ENCODE peak calls at places on chromosomes 7 and 10, in six cellular contexts. O, N, B, Y, F and L are unnamed samples.

GRCh38 chr10:131843881-131844284 is 56.9 kb upstream of the PPP2R2D start:
- DNase-seq in O (no peak), N (no peak), B (no peak), Y (no peak), F (no peak), L (no peak)

GRCh38 chr10:121662945-121663917 is 65.0 kb upstream of the FGFR2 start:
- DNase-seq in O (peak), N (no peak), B (peak), Y (no peak), F (no peak), L (no peak)

GRCh38 chr7:28784166-28784870 is 173.8 kb downstream of the TRIL start:
- DNase-seq in O (no peak), N (no peak), B (no peak), Y (no peak), F (no peak), L (no peak)

GRCh38 chr7:159098795-159099194 is 45.9 kb downstream of the VIPR2 start:
- DNase-seq in O (no peak), N (no peak), B (peak), Y (no peak), F (peak), L (peak)

GRCh38 chr7:76372984-76373833 is 14.4 kb upstream of the YWHAG start:
- DNase-seq in O (peak), N (no peak), B (no peak), Y (no peak), F (no peak), L (no peak)

GRCh38 chr7:65907501-65908198 is 34.8 kb downstream of the VKORC1L1 start:
- DNase-seq in O (no peak), N (no peak), B (no peak), Y (no peak), F (no peak), L (no peak)

GRCh38 chr7:25308898-25309521 is 80.7 kb upstream of the NPVF start:
- DNase-seq in O (no peak), N (no peak), B (no peak), Y (no peak), F (no peak), L (no peak)

GRCh38 chr10:32373496-32373895 is 26.5 kb upstream of the EPC1 start:
- DNase-seq in O (no peak), N (no peak), B (no peak), Y (no peak), F (no peak), L (no peak)

GRCh38 chr7:71739520-71740195 is 607.7 kb downstream of the GALNT17 start:
- DNase-seq in O (no peak), N (no peak), B (no peak), Y (no peak), F (no peak), L (no peak)

GRCh38 chr10:130509881-130510689 is 373.9 kb downstream of the GLRX3 start:
- DNase-seq in O (no peak), N (no peak), B (no peak), Y (no peak), F (no peak), L (no peak)

GRCh38 chr7:39510738-39511372 is 55.3 kb upstream of the YAE1 start:
- DNase-seq in O (no peak), N (no peak), B (no peak), Y (no peak), F (no peak), L (no peak)

GRCh38 chr7:17444673-17445072 is 146.2 kb downstream of the AHR start:
- DNase-seq in O (peak), N (no peak), B (no peak), Y (no peak), F (no peak), L (no peak)

GRCh38 chr10:132477398-132478340 is 59.9 kb upstream of the INPP5A start:
- DNase-seq in O (no peak), N (no peak), B (peak), Y (no peak), F (no peak), L (no peak)

GRCh38 chr10:108783897-108784296 is 1139.4 kb downstream of the XPNPEP1 start:
- DNase-seq in O (peak), N (no peak), B (no peak), Y (peak), F (no peak), L (peak)

GRCh38 chr10:28378986-28379585 is 76.2 kb upstream of the MPP7 start:
- DNase-seq in O (no peak), N (no peak), B (no peak), Y (no peak), F (no peak), L (no peak)

GRCh38 chr10:120253131-120253530 is 203.9 kb upstream of the PLPP4 start:
- DNase-seq in O (no peak), N (no peak), B (no peak), Y (no peak), F (no peak), L (no peak)

GRCh38 chr7:69858471-69858870 is 260.2 kb downstream of the AUTS2 start:
- DNase-seq in O (no peak), N (no peak), B (no peak), Y (no peak), F (no peak), L (no peak)

GRCh38 chr7:134718211-134718875 is 61.1 kb upstream of the CALD1 start:
- DNase-seq in O (no peak), N (no peak), B (no peak), Y (no peak), F (no peak), L (no peak)

GRCh38 chr10:90138844-90139243 is 437.5 kb downstream of the KIF20B start:
- DNase-seq in O (no peak), N (no peak), B (no peak), Y (no peak), F (no peak), L (no peak)

GRCh38 chr7:2005746-2006145 is 227.0 kb downstream of the MAD1L1 start:
- DNase-seq in O (no peak), N (no peak), B (peak), Y (no peak), F (peak), L (no peak)

GRCh38 chr7:126213876-126214275 is 1038.9 kb downstream of the GRM8 start:
- DNase-seq in O (no peak), N (no peak), B (no peak), Y (no peak), F (no peak), L (no peak)

GRCh38 chr10:83012866-83013265 is 1126.4 kb upstream of the GHITM start:
- DNase-seq in O (no peak), N (no peak), B (no peak), Y (no peak), F (no peak), L (no peak)

GRCh38 chr7:128755816-128756476 is 16.8 kb downstream of the CALU start:
- DNase-seq in O (no peak), N (no peak), B (no peak), Y (no peak), F (no peak), L (no peak)

GRCh38 chr7:12637819-12638592 is 49.4 kb upstream of the ARL4A start:
- DNase-seq in O (no peak), N (no peak), B (no peak), Y (no peak), F (no peak), L (no peak)

GRCh38 chr10:97072851-97073665 is 112.7 kb downstream of the SLIT1 start:
- DNase-seq in O (peak), N (peak), B (peak), Y (peak), F (peak), L (peak)

GRCh38 chr7:67896721-67897120 is 900.1 kb downstream of the TYW1 start:
- DNase-seq in O (no peak), N (no peak), B (no peak), Y (no peak), F (no peak), L (no peak)

GRCh38 chr7:115941703-115942268 is 88.8 kb downstream of the TFEC start:
- DNase-seq in O (no peak), N (no peak), B (no peak), Y (no peak), F (no peak), L (no peak)

GRCh38 chr10:44959243-44960097 is at the start of gene RASSF4:
- DNase-seq in O (peak), N (peak), B (peak), Y (peak), F (peak), L (peak)
- TF ChIP-seq POLR2A in O (peak), N (peak), B (peak), Y (peak), F (peak), L (peak)

GRCh38 chr10:127906548-127907377 is at the start of gene PTPRE:
- DNase-seq in O (peak), N (peak), B (peak), Y (peak), F (peak), L (peak)
- TF ChIP-seq POLR2A in O (no peak), N (peak), B (peak), Y (no peak), F (no peak), L (peak)

GRCh38 chr10:75231672-75232581 is 3.8 kb downstream of the COMTD1 start:
- DNase-seq in O (no peak), N (no peak), B (no peak), Y (no peak), F (no peak), L (no peak)
- TF ChIP-seq POLR2A in O (no peak), N (no peak), B (no peak), Y (peak), F (no peak), L (no peak)

GRCh38 chr10:129466703-129467345 is at the start of gene MGMT:
- DNase-seq in O (peak), N (peak), B (peak), Y (peak), F (peak), L (peak)
- TF ChIP-seq POLR2A in O (peak), N (peak), B (peak), Y (peak), F (peak), L (peak)

GRCh38 chr7:100432621-100433275 is 3.1 kb downstream of the MEPCE start:
- DNase-seq in O (no peak), N (no peak), B (no peak), Y (no peak), F (no peak), L (no peak)
- TF ChIP-seq POLR2A in O (no peak), N (no peak), B (no peak), Y (no peak), F (no peak), L (no peak)

DNA sequence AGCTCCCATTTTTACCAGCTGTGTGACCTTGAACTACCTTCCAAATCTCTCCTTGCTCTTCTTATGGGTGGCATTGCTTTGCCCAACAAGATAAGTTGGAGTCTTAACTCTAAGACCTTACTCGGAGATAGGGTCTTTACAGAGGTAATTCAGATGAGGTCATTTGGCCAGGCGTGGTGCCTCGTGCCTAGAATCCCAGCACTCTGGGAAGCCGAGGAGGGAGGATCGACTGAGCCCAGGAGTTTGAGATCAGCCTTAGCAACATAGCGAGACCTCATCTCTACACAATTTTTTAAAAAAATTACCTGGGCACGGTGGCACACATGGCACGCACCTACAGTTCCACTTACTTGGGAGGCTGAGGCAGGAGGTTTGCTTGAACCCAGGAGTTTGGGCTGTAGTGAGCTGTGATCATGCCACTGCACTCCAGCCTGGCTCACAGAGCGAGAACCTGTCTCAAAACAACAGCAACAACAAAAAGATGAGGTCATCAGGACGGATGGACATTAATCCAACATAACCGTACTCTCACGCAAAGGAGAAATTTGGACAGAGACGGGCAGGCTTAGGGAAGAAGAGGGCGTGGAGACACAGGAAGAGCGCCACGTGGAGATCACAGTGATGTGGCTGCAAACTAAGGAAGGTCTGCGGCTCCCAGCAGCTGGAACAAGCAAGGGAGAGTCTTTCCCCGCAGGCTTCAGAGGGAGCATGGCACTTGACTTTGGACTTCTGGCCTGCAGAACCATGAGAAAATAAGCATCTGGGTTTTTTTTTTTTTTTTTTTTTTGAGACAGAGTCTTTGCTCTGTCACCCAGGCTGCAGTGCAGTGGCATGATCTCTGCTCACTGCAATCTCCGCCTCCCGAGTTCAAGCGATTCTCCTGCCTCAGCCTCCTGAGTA is 122.3 kb upstream of the CARD11 start:
- DNase-seq in O (no peak), N (no peak), B (no peak), Y (no peak), F (no peak), L (no peak)
- TF ChIP-seq POLR2A in O (no peak), N (no peak), B (no peak), Y (no peak), F (no peak), L (no peak)

GRCh38 chr7:107743567-107744344 is at the start of gene CBLL1:
- DNase-seq in O (peak), N (peak), B (peak), Y (peak), F (peak), L (peak)
- TF ChIP-seq POLR2A in O (peak), N (peak), B (peak), Y (peak), F (peak), L (peak)

GRCh38 chr10:68599754-68600040 is 39.6 kb downstream of the TET1 start:
- DNase-seq in O (no peak), N (no peak), B (no peak), Y (no peak), F (no peak), L (no peak)

GRCh38 chr10:68602434-68602833 is 42.3 kb downstream of the TET1 start:
- DNase-seq in O (no peak), N (no peak), B (no peak), Y (no peak), F (no peak), L (no peak)

GRCh38 chr10:68598978-68599753 is 39.0 kb downstream of the TET1 start:
- DNase-seq in O (no peak), N (no peak), B (peak), Y (no peak), F (peak), L (no peak)

GRCh38 chr10:68601490-68602265 is 41.5 kb downstream of the TET1 start:
- DNase-seq in O (no peak), N (no peak), B (no peak), Y (no peak), F (no peak), L (no peak)

GRCh38 chr10:68600041-68600778 is 40.1 kb downstream of the TET1 start:
- DNase-seq in O (peak), N (peak), B (peak), Y (peak), F (peak), L (peak)
- TF ChIP-seq POLR2A in O (peak), N (peak), B (no peak), Y (peak), F (no peak), L (no peak)

GRCh38 chr7:93115796-93116195 is 2.0 kb downstream of the SAMD9 start:
- DNase-seq in O (peak), N (no peak), B (no peak), Y (no peak), F (no peak), L (no peak)

GRCh38 chr7:93117327-93117726 is 452 bp downstream of the SAMD9 start:
- DNase-seq in O (no peak), N (no peak), B (no peak), Y (no peak), F (no peak), L (no peak)

GRCh38 chr7:93119191-93119905 is 1.6 kb upstream of the SAMD9 start:
- DNase-seq in O (no peak), N (no peak), B (no peak), Y (no peak), F (no peak), L (no peak)

GRCh38 chr7:93120981-93121549 is 3.3 kb upstream of the SAMD9 start:
- DNase-seq in O (no peak), N (no peak), B (no peak), Y (no peak), F (no peak), L (no peak)

GRCh38 chr7:93117852-93118530 is at the start of gene SAMD9:
- DNase-seq in O (peak), N (peak), B (peak), Y (peak), F (peak), L (peak)
- TF ChIP-seq POLR2A in O (no peak), N (peak), B (peak), Y (peak), F (no peak), L (no peak)